ENCODE peak calls at places on chromosomes 1 and 21, in ten cellular contexts. R is NCI-H2029, E is H9, O is hypothalamus, U is psoas muscle, F is body of pancreas, K is AG09309, N is MV-4-11, H is right atrium auricular region, G is left ventricle myocardium inferior. B is an unnamed sample.

GRCh38 chr21:41627428-41627827 is 119.5 kb upstream of the TMPRSS2 start:
- DNase-seq in R (no peak), E (no peak), O (no peak), U (no peak), F (no peak), K (no peak), N (no peak), H (no peak), G (no peak), B (no peak)

GRCh38 chr1:173616859-173617258 is 14.0 kb upstream of the SLC9C2 start:
- DNase-seq in R (no peak), E (no peak), O (no peak), U (no peak), F (no peak), K (no peak), N (no peak), H (no peak), G (no peak), B (no peak)

GRCh38 chr1:161307230-161307768 is 2.5 kb downstream of the MPZ start:
- DNase-seq in R (no peak), E (no peak), O (no peak), U (no peak), F (no peak), K (no peak), N (peak), H (no peak), G (no peak), B (no peak)

GRCh38 chr1:158185770-158186705 is 5.3 kb downstream of the CD1D start:
- DNase-seq in R (no peak), E (no peak), O (no peak), U (no peak), F (no peak), K (no peak), N (peak), H (no peak), G (no peak), B (no peak)

GRCh38 chr21:41583274-41583790 is 75.4 kb upstream of the TMPRSS2 start:
- DNase-seq in R (peak), E (no peak), O (no peak), U (no peak), F (peak), K (no peak), N (no peak), H (no peak), G (no peak), B (no peak)

GRCh38 chr1:156608036-156608674 is 6.9 kb upstream of the GPATCH4 start:
- DNase-seq in R (peak), E (peak), O (no peak), U (no peak), F (peak), K (peak), N (peak), H (no peak), G (no peak), B (no peak)

GRCh38 chr1:119080586-119080985 is 59.9 kb downstream of the WARS2 start:
- DNase-seq in R (no peak), E (peak), O (no peak), U (no peak), F (no peak), K (peak), N (no peak), H (no peak), G (no peak), B (peak)

GRCh38 chr1:35708179-35708891 is 10.3 kb downstream of the C1orf216 start:
- DNase-seq in R (no peak), E (peak), O (no peak), U (no peak), F (no peak), K (no peak), N (no peak), H (no peak), G (no peak), B (no peak)

GRCh38 chr21:17775431-17776126 is 43.6 kb downstream of the C21orf91 start:
- DNase-seq in R (no peak), E (no peak), O (no peak), U (no peak), F (no peak), K (no peak), N (no peak), H (no peak), G (no peak), B (no peak)

GRCh38 chr1:210527091-210527490 is 198.4 kb downstream of the HHAT start:
- DNase-seq in R (no peak), E (no peak), O (no peak), U (no peak), F (no peak), K (no peak), N (no peak), H (no peak), G (no peak), B (no peak)

GRCh38 chr1:221274373-221274772 is 395.1 kb downstream of the HLX start:
- DNase-seq in R (peak), E (no peak), O (no peak), U (no peak), F (no peak), K (no peak), N (no peak), H (no peak), G (no peak), B (no peak)

GRCh38 chr1:65209005-65209885 is 61.2 kb downstream of the AK4 start:
- DNase-seq in R (no peak), E (no peak), O (no peak), U (no peak), F (peak), K (no peak), N (peak), H (no peak), G (no peak), B (no peak)

GRCh38 chr1:98674075-98674781 is 12.7 kb downstream of the SNX7 start:
- DNase-seq in R (no peak), E (no peak), O (no peak), U (no peak), F (no peak), K (peak), N (no peak), H (no peak), G (no peak), B (no peak)

GRCh38 chr1:12019858-12020509 is 686 bp downstream of the MIIP start:
- DNase-seq in R (no peak), E (no peak), O (no peak), U (no peak), F (no peak), K (no peak), N (peak), H (no peak), G (peak), B (no peak)

GRCh38 chr1:184639205-184639604 is 115.5 kb downstream of the EDEM3 start:
- DNase-seq in R (no peak), E (no peak), O (no peak), U (no peak), F (no peak), K (no peak), N (no peak), H (peak), G (no peak), B (no peak)

GRCh38 chr1:217140041-217140901 is 417.0 kb upstream of the ESRRG start:
- DNase-seq in R (no peak), E (peak), O (no peak), U (no peak), F (no peak), K (no peak), N (no peak), H (no peak), G (no peak), B (no peak)

GRCh38 chr1:27405074-27405473 is 12.7 kb downstream of the GPR3 start:
- DNase-seq in R (no peak), E (peak), O (no peak), U (peak), F (no peak), K (peak), N (no peak), H (no peak), G (peak), B (no peak)

GRCh38 chr1:193229136-193229535 is 42.7 kb upstream of the B3GALT2 start:
- DNase-seq in R (no peak), E (no peak), O (no peak), U (no peak), F (no peak), K (no peak), N (no peak), H (no peak), G (no peak), B (no peak)

GRCh38 chr1:161113915-161114314 is 3.9 kb downstream of the PFDN2 start:
- DNase-seq in R (no peak), E (no peak), O (no peak), U (no peak), F (no peak), K (no peak), N (no peak), H (no peak), G (no peak), B (no peak)

GRCh38 chr1:229094476-229095311 is 176.2 kb upstream of the RAB4A start:
- DNase-seq in R (no peak), E (no peak), O (no peak), U (no peak), F (no peak), K (no peak), N (no peak), H (no peak), G (no peak), B (peak)

GRCh38 chr1:50976890-50977574 is 7.0 kb downstream of the CDKN2C start:
- DNase-seq in R (peak), E (peak), O (no peak), U (peak), F (no peak), K (no peak), N (no peak), H (no peak), G (no peak), B (no peak)